ENCODE peak calls at places on chromosome 5, in six cellular contexts. T, S, Q, D, N and Z are unnamed samples.

GRCh38 chr5:157165261-157165660 is 803 bp downstream of the GARIN3 start:
- DNase-seq in S (no peak), Q (no peak), N (no peak), T (no peak), D (no peak), Z (no peak)

GRCh38 chr5:139657363-139658321 is 9.5 kb downstream of the CXXC5 start:
- DNase-seq in Q (no peak), T (no peak), N (no peak), D (no peak), S (no peak), Z (no peak)

GRCh38 chr5:124650960-124651662 is 95.3 kb downstream of the ZNF608 start:
- DNase-seq in Q (no peak), N (no peak), S (no peak), T (peak; percentile 53), D (no peak), Z (no peak)

GRCh38 chr5:141431286-141431685 is 979 bp downstream of the PCDHGA12 start:
- DNase-seq in S (no peak), N (no peak), Q (no peak), D (no peak), T (no peak), Z (no peak)

GRCh38 chr5:103293719-103294118 is 35.2 kb downstream of the MACIR start:
- DNase-seq in S (no peak), N (no peak), T (no peak), D (no peak), Q (no peak), Z (no peak)

GRCh38 chr5:146233441-146233840 is 30.0 kb downstream of the RBM27 start:
- DNase-seq in Q (no peak), D (no peak), T (no peak), S (peak; percentile 41), N (no peak), Z (no peak)

GRCh38 chr5:1343931-1344901 is 683 bp downstream of the CLPTM1L start:
- DNase-seq in D (peak; percentile 27), S (peak; percentile 39), Q (peak; percentile 43), N (no peak), T (no peak), Z (no peak)

GRCh38 chr5:62376064-62376463 is 27.6 kb downstream of the DIMT1 start:
- DNase-seq in N (no peak), Q (no peak), S (no peak), T (no peak), D (peak; percentile 47), Z (peak; percentile 65)

GRCh38 chr5:171418316-171418981 is 998 bp upstream of the FGF18 start:
- DNase-seq in N (peak; percentile 28), Q (peak; percentile 75), D (peak; percentile 93), T (peak; percentile 79), S (peak; percentile 82), Z (peak; percentile 84)

GRCh38 chr5:40270274-40270855 is 409.4 kb upstream of the PTGER4 start:
- DNase-seq in N (no peak), S (no peak), T (no peak), D (no peak), Q (no peak), Z (no peak)

GRCh38 chr5:42400474-42400873 is 22.8 kb upstream of the GHR start:
- DNase-seq in N (no peak), Q (no peak), D (no peak), T (no peak), S (no peak), Z (no peak)

GRCh38 chr5:74042559-74043357 is 416.8 kb downstream of the ARHGEF28 start:
- DNase-seq in Q (no peak), T (peak; percentile 80), D (peak; percentile 71), N (no peak), S (no peak), Z (no peak)

GRCh38 chr5:106312360-106312759 is 1358.4 kb downstream of the EFNA5 start:
- DNase-seq in N (no peak), S (no peak), D (no peak), Q (no peak), T (peak; percentile 70), Z (no peak)

GRCh38 chr5:71695069-71695468 is 24.0 kb upstream of the CARTPT start:
- DNase-seq in Q (no peak), D (no peak), N (no peak), T (no peak), S (no peak), Z (no peak)

GRCh38 chr5:41831155-41831554 is 39.1 kb downstream of the OXCT1 start:
- DNase-seq in S (no peak), D (no peak), T (no peak), Q (no peak), N (no peak), Z (no peak)

GRCh38 chr5:50699737-50700136 is 33.3 kb downstream of the PARP8 start:
- DNase-seq in T (no peak), D (peak; percentile 16), N (no peak), Q (no peak), S (no peak), Z (no peak)

GRCh38 chr5:180431932-180432331 is 62.2 kb upstream of the CNOT6 start:
- DNase-seq in N (no peak), D (no peak), Q (no peak), T (no peak), S (no peak), Z (no peak)

GRCh38 chr5:371811-372555 is 50.5 kb downstream of the AHRR start:
- DNase-seq in T (no peak), S (no peak), N (no peak), Q (no peak), D (no peak), Z (no peak)

GRCh38 chr5:135747824-135748223 is 86.6 kb upstream of the SLC25A48 start:
- DNase-seq in D (no peak), Q (no peak), T (no peak), N (no peak), S (no peak), Z (no peak)

GRCh38 chr5:179371681-179372675 is 26.7 kb upstream of the ADAMTS2 start:
- DNase-seq in N (no peak), S (no peak), D (no peak), Q (no peak), T (no peak), Z (no peak)

GRCh38 chr5:140266471-140267200 is 36.3 kb downstream of the PFDN1 start:
- DNase-seq in S (no peak), N (no peak), D (no peak), T (no peak), Q (no peak), Z (no peak)

GRCh38 chr5:173283318-173284288 is 44.6 kb downstream of the STC2 start:
- DNase-seq in T (peak; percentile 36), S (peak; percentile 79), Q (peak; percentile 78), D (peak; percentile 86), N (peak; percentile 92), Z (peak; percentile 41)

GRCh38 chr5:154179846-154180710 is 10.5 kb upstream of the GALNT10 start:
- DNase-seq in D (peak; percentile 77), S (peak; percentile 30), T (peak; percentile 52), Q (no peak), N (peak; percentile 51), Z (peak; percentile 73)

GRCh38 chr5:64144429-64145215 is 21.0 kb upstream of the RNF180 start:
- DNase-seq in S (no peak), N (no peak), T (peak; percentile 20), Q (no peak), D (peak; percentile 43), Z (no peak)

GRCh38 chr5:68406344-68406743 is 190.8 kb downstream of the PIK3R1 start:
- DNase-seq in S (no peak), T (no peak), Q (no peak), D (no peak), N (no peak), Z (no peak)

GRCh38 chr5:180095545-180095944 is 24.0 kb upstream of the RNF130 start:
- DNase-seq in S (no peak), D (no peak), Q (no peak), N (no peak), T (no peak), Z (no peak)